ENCODE peak calls at places on chromosomes 13 and 19, in ten cellular contexts. O is DMS53, M is immature natural killer cell, I is colonic mucosa, G is Calu3, H is T-helper 2 cell, L is HS-27A, N is dermis microvascular lymphatic vessel endothelial cell, Z is body of pancreas, A is heart right ventricle. C is an unnamed sample.

GRCh38 chr13:68995972-68996670 is 1111.5 kb upstream of the ATXN8OS start:
- DNase-seq in O (no peak), M (no peak), I (no peak), G (no peak), H (no peak), L (no peak), N (no peak), Z (no peak), A (no peak), C (no peak)

GRCh38 chr19:4057913-4058695 is 8.6 kb downstream of the ZBTB7A start:
- DNase-seq in O (no peak), M (peak), I (peak), G (peak), H (no peak), L (no peak), N (peak), Z (peak), A (peak), C (peak)

GRCh38 chr13:113647351-113648217 is 10.4 kb downstream of the ATP4B start:
- DNase-seq in O (peak), M (no peak), I (peak), G (peak), H (peak), L (peak), N (peak), Z (peak), A (peak), C (peak)

GRCh38 chr13:52809310-52809769 is 39.1 kb downstream of the PCDH8 start:
- DNase-seq in O (peak), M (peak), I (peak), G (peak), H (no peak), L (peak), N (peak), Z (peak), A (peak), C (peak)

GRCh38 chr13:70407486-70407885 is 299.2 kb upstream of the KLHL1 start:
- DNase-seq in O (no peak), M (no peak), I (no peak), G (no peak), H (no peak), L (no peak), N (no peak), Z (no peak), A (no peak), C (no peak)

GRCh38 chr13:52128714-52129700 is at the start of gene NEK5:
- DNase-seq in O (peak), M (peak), I (peak), G (peak), H (peak), L (no peak), N (peak), Z (peak), A (peak), C (peak)

GRCh38 chr13:35866801-35867200 is 264.4 kb downstream of the DCLK1 start:
- DNase-seq in O (no peak), M (no peak), I (no peak), G (no peak), H (no peak), L (no peak), N (no peak), Z (no peak), A (peak), C (no peak)

GRCh38 chr13:19071161-19071936 is 110.3 kb downstream of the TUBA3C start:
- DNase-seq in O (no peak), M (no peak), I (no peak), G (no peak), H (no peak), L (no peak), N (no peak), Z (no peak), A (no peak), C (no peak)

GRCh38 chr19:30719189-30719990 is 347.2 kb downstream of the ZNF536 start:
- DNase-seq in O (no peak), M (no peak), I (peak), G (peak), H (no peak), L (no peak), N (no peak), Z (peak), A (peak), C (no peak)

GRCh38 chr19:3284759-3285646 is 60.5 kb downstream of the CELF5 start:
- DNase-seq in O (peak), M (peak), I (peak), G (peak), H (peak), L (no peak), N (peak), Z (peak), A (no peak), C (peak)

GRCh38 chr19:49436381-49437017 is 4.8 kb downstream of the SLC17A7 start:
- DNase-seq in O (no peak), M (peak), I (peak), G (peak), H (peak), L (no peak), N (peak), Z (no peak), A (no peak), C (no peak)

GRCh38 chr19:17575871-17576757 is 20.7 kb downstream of the COLGALT1 start:
- DNase-seq in O (no peak), M (no peak), I (peak), G (no peak), H (no peak), L (no peak), N (no peak), Z (no peak), A (no peak), C (no peak)

GRCh38 chr13:75489502-75490263 is 7.7 kb upstream of the TBC1D4 start:
- DNase-seq in O (no peak), M (peak), I (peak), G (peak), H (no peak), L (no peak), N (no peak), Z (no peak), A (no peak), C (peak)

GRCh38 chr19:17323973-17324327 is 10.7 kb downstream of the ANO8 start:
- DNase-seq in O (no peak), M (no peak), I (no peak), G (no peak), H (no peak), L (no peak), N (no peak), Z (no peak), A (no peak), C (no peak)

GRCh38 chr19:19674315-19674714 is 5.7 kb downstream of the ZNF101 start:
- DNase-seq in O (no peak), M (no peak), I (no peak), G (no peak), H (no peak), L (no peak), N (no peak), Z (no peak), A (no peak), C (no peak)

GRCh38 chr13:22789916-22790315 is 390.9 kb upstream of the SGCG start:
- DNase-seq in O (peak), M (no peak), I (no peak), G (no peak), H (no peak), L (no peak), N (no peak), Z (no peak), A (no peak), C (no peak)

GRCh38 chr19:51114087-51114714 is 6.0 kb upstream of the CTU1 start:
- DNase-seq in O (no peak), M (no peak), I (no peak), G (no peak), H (no peak), L (no peak), N (no peak), Z (no peak), A (no peak), C (no peak)

GRCh38 chr13:56755181-56755580 is 385.5 kb upstream of the PRR20A start:
- DNase-seq in O (peak), M (no peak), I (no peak), G (no peak), H (no peak), L (no peak), N (no peak), Z (no peak), A (no peak), C (no peak)

GRCh38 chr19:42683917-42684513 is 56.3 kb downstream of the PSG3 start:
- DNase-seq in O (peak), M (no peak), I (no peak), G (peak), H (no peak), L (peak), N (peak), Z (no peak), A (no peak), C (peak)

GRCh38 chr13:21243843-21244184 is 67.4 kb downstream of the MRPL57 start:
- DNase-seq in O (no peak), M (no peak), I (no peak), G (no peak), H (no peak), L (no peak), N (no peak), Z (no peak), A (no peak), C (no peak)

GRCh38 chr19:52942371-52943133 is 19.3 kb upstream of the ZNF888 start:
- DNase-seq in O (peak), M (peak), I (peak), G (peak), H (peak), L (peak), N (peak), Z (peak), A (peak), C (peak)

GRCh38 chr13:42420304-42420703 is 148.4 kb downstream of the AKAP11 start:
- DNase-seq in O (no peak), M (no peak), I (no peak), G (no peak), H (no peak), L (no peak), N (no peak), Z (no peak), A (no peak), C (no peak)

GRCh38 chr13:91491980-91492379 is 93.6 kb downstream of the GPC5 start:
- DNase-seq in O (no peak), M (no peak), I (no peak), G (no peak), H (no peak), L (no peak), N (no peak), Z (no peak), A (no peak), C (no peak)

GRCh38 chr19:18470153-18470552 is 32.2 kb upstream of the ISYNA1 start:
- DNase-seq in O (peak), M (peak), I (no peak), G (peak), H (no peak), L (no peak), N (peak), Z (no peak), A (peak), C (no peak)

GRCh38 chr19:41889896-41890295 is 6.9 kb downstream of the ARHGEF1 start:
- DNase-seq in O (no peak), M (peak), I (no peak), G (no peak), H (no peak), L (no peak), N (no peak), Z (no peak), A (no peak), C (no peak)

GRCh38 chr13:93786846-93787245 is 560.2 kb downstream of the GPC6 start:
- DNase-seq in O (no peak), M (no peak), I (no peak), G (no peak), H (no peak), L (no peak), N (no peak), Z (no peak), A (no peak), C (no peak)

GRCh38 chr13:24192811-24193162 is 32.3 kb downstream of the SPATA13 start:
- DNase-seq in O (no peak), M (no peak), I (no peak), G (no peak), H (no peak), L (no peak), N (no peak), Z (no peak), A (no peak), C (no peak)

GRCh38 chr13:113526466-113527220 is 36.1 kb upstream of the DCUN1D2 start:
- DNase-seq in O (peak), M (no peak), I (no peak), G (no peak), H (no peak), L (no peak), N (no peak), Z (no peak), A (no peak), C (no peak)

GRCh38 chr19:13935765-13936486 is 2.3 kb downstream of the PODNL1 start:
- DNase-seq in O (peak), M (no peak), I (no peak), G (no peak), H (no peak), L (no peak), N (no peak), Z (no peak), A (no peak), C (no peak)

GRCh38 chr19:18520848-18521691 is 800 bp downstream of the ELL start:
- DNase-seq in O (peak), M (no peak), I (peak), G (no peak), H (no peak), L (peak), N (peak), Z (no peak), A (peak), C (no peak)

GRCh38 chr13:60654405-60654804 is 257.4 kb downstream of the TDRD3 start:
- DNase-seq in O (peak), M (no peak), I (no peak), G (no peak), H (no peak), L (no peak), N (peak), Z (peak), A (peak), C (no peak)

GRCh38 chr13:114043421-114044053 is 69.7 kb upstream of the C13orf46 start:
- DNase-seq in O (peak), M (peak), I (no peak), G (no peak), H (no peak), L (no peak), N (no peak), Z (peak), A (no peak), C (no peak)